ENCODE peak calls at places on chromosomes 5 and 9, in six cellular contexts. W is HFFc6, P is neural progenitor cell, V is AG04450, J is cardiac muscle cell, Y is tibial artery. I is an unnamed sample.

GRCh38 chr5:113153512-113154097 is 177.0 kb downstream of the DCP2 start:
- DNase-seq in W (no peak), P (no peak), V (no peak), J (no peak), Y (no peak), I (no peak)

GRCh38 chr5:124812771-124813358 is 66.4 kb upstream of the ZNF608 start:
- DNase-seq in W (no peak), P (no peak), V (no peak), J (no peak), Y (no peak), I (no peak)

GRCh38 chr9:29214162-29214520 is 1640.9 kb upstream of the C9orf72 start:
- DNase-seq in W (no peak), P (peak; percentile 77), V (no peak), J (peak; percentile 1), Y (no peak), I (no peak)

GRCh38 chr5:146561711-146562110 is 45.7 kb upstream of the GPR151 start:
- DNase-seq in W (peak; percentile 36), P (no peak), V (no peak), J (no peak), Y (no peak), I (no peak)

GRCh38 chr5:26282190-26282589 is 756.2 kb downstream of the CDH9 start:
- DNase-seq in W (no peak), P (no peak), V (no peak), J (no peak), Y (no peak), I (no peak)

GRCh38 chr5:117039035-117039434 is 464.4 kb upstream of the SEMA6A start:
- DNase-seq in W (no peak), P (no peak), V (no peak), J (no peak), Y (no peak), I (no peak)

GRCh38 chr9:100427366-100428263 is 672 bp downstream of the MSANTD3 start:
- DNase-seq in W (peak; percentile 46), P (peak; percentile 82), V (no peak), J (peak; percentile 59), Y (peak; percentile 57), I (peak; percentile 12)

GRCh38 chr9:106864533-106865143 is 1.7 kb downstream of the ZNF462 start:
- DNase-seq in W (peak; percentile 34), P (no peak), V (no peak), J (peak; percentile 60), Y (no peak), I (no peak)

GRCh38 chr9:133142657-133143592 is 20.8 kb downstream of the GBGT1 start:
- DNase-seq in W (no peak), P (no peak), V (no peak), J (no peak), Y (no peak), I (no peak)

DNA sequence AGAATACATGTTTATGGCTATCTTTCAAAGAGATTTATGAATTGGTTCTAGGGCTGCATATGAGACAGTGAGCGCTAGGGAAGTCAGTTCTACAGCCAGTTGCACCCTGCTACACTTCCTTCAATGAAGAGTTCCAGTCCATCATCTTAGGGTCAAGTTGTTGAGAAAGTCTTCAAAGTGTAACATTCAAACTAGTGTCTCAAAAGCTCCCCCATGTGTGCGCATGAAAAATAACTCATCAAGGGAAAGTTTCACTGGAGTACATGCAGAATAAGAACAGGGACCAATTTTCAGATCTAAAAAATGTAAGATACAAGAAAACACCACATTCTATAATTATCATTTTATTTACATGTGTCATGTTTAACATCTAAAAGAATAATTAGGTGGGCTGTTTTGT is 317.2 kb downstream of the DEPDC1B start:
- DNase-seq in W (peak; percentile 26), P (no peak), V (no peak), J (peak; percentile 52), Y (no peak), I (no peak)
- TF ChIP-seq CTCF in W (peak; percentile 61), P (peak; percentile 46), V (peak; percentile 28), J (peak; percentile 53), Y (peak; percentile 44), I (peak; percentile 29)

GRCh38 chr5:72082048-72082447 is 25.2 kb upstream of the MAP1B start:
- DNase-seq in W (no peak), P (no peak), V (no peak), J (no peak), Y (no peak), I (no peak)
- TF ChIP-seq CTCF in W (peak; percentile 11), P (peak; percentile 18), V (no peak), J (peak; percentile 2), Y (no peak), I (no peak)

GRCh38 chr5:1245901-1246576 is 20.9 kb downstream of the SLC6A18 start:
- DNase-seq in W (no peak), P (no peak), V (no peak), J (no peak), Y (no peak), I (no peak)
- TF ChIP-seq CTCF in W (no peak), P (no peak), V (no peak), J (no peak), Y (no peak), I (no peak)

GRCh38 chr5:180718810-180719453 is 20.9 kb downstream of the OR2Y1 start:
- DNase-seq in W (peak; percentile 29), P (peak; percentile 65), V (peak; percentile 4), J (peak; percentile 47), Y (no peak), I (no peak)
- TF ChIP-seq CTCF in W (peak; percentile 82), P (peak; percentile 73), V (peak; percentile 73), J (peak; percentile 72), Y (no peak), I (no peak)

GRCh38 chr5:79241535-79241979 is 5.6 kb downstream of the JMY start:
- DNase-seq in W (no peak), P (no peak), V (no peak), J (no peak), Y (no peak), I (no peak)

GRCh38 chr5:79243224-79243623 is 7.3 kb downstream of the JMY start:
- DNase-seq in W (no peak), P (no peak), V (no peak), J (no peak), Y (no peak), I (no peak)

GRCh38 chr5:79237735-79238560 is 2.0 kb downstream of the JMY start:
- DNase-seq in W (no peak), P (no peak), V (no peak), J (peak; percentile 9), Y (no peak), I (no peak)

GRCh38 chr5:79242242-79243039 is 6.5 kb downstream of the JMY start:
- DNase-seq in W (no peak), P (no peak), V (no peak), J (no peak), Y (no peak), I (no peak)

GRCh38 chr5:79240561-79240960 is 4.6 kb downstream of the JMY start:
- DNase-seq in W (no peak), P (no peak), V (no peak), J (no peak), Y (no peak), I (no peak)
- TF ChIP-seq CTCF in W (no peak), P (no peak), V (no peak), J (no peak), Y (no peak), I (no peak)